ENCODE peak calls at places on chromosomes 5 and 9, in four cellular contexts. One of them, this sample, is unnamed.

GRCh38 chr9:122263699-122264349 is 816 bp downstream of the RBM18 start:
- DNase-seq in pulmonary artery endothelial cell: no peak
- DNase-seq in RWPE1: no peak
- DNase-seq in adipocyte: peak; percentile 48
- DNase-seq in this sample: no peak

GRCh38 chr9:114390952-114391351 is 3.2 kb upstream of the AKNA start:
- DNase-seq in pulmonary artery endothelial cell: no peak
- DNase-seq in RWPE1: no peak
- DNase-seq in adipocyte: no peak
- DNase-seq in this sample: no peak

GRCh38 chr5:179344301-179345178 is 721 bp downstream of the ADAMTS2 start:
- DNase-seq in pulmonary artery endothelial cell: no peak
- DNase-seq in RWPE1: no peak
- DNase-seq in adipocyte: peak; percentile 67
- DNase-seq in this sample: no peak

GRCh38 chr9:93134018-93134739 is at the start of gene NINJ1:
- DNase-seq in pulmonary artery endothelial cell: no peak
- DNase-seq in RWPE1: peak; percentile 94
- DNase-seq in adipocyte: peak; percentile 89
- DNase-seq in this sample: peak; percentile 87

GRCh38 chr5:101346906-101347305 is 443.8 kb upstream of the ST8SIA4 start:
- DNase-seq in pulmonary artery endothelial cell: no peak
- DNase-seq in RWPE1: no peak
- DNase-seq in adipocyte: no peak
- DNase-seq in this sample: no peak

GRCh38 chr9:118640836-118641557 is 728.2 kb downstream of the BRINP1 start:
- DNase-seq in pulmonary artery endothelial cell: no peak
- DNase-seq in RWPE1: peak; percentile 15
- DNase-seq in adipocyte: no peak
- DNase-seq in this sample: no peak

GRCh38 chr5:168552146-168552545 is 23.0 kb downstream of the FBLL1 start:
- DNase-seq in pulmonary artery endothelial cell: no peak
- DNase-seq in RWPE1: no peak
- DNase-seq in adipocyte: peak; percentile 80
- DNase-seq in this sample: no peak

GRCh38 chr5:164504141-164504772 is 998.8 kb downstream of the MAT2B start:
- DNase-seq in pulmonary artery endothelial cell: peak; percentile 27
- DNase-seq in RWPE1: peak; percentile 36
- DNase-seq in adipocyte: peak; percentile 83
- DNase-seq in this sample: peak; percentile 5

GRCh38 chr9:90458485-90458884 is 184.1 kb downstream of the DIRAS2 start:
- DNase-seq in pulmonary artery endothelial cell: no peak
- DNase-seq in RWPE1: no peak
- DNase-seq in adipocyte: no peak
- DNase-seq in this sample: no peak

This sample was measured in CD4-positive, alpha-beta memory T cell.